ENCODE peak calls at places on chromosome 2, in six cellular contexts. Z, P, H, K, G and A are unnamed samples.
A peak's percentile ranks its signal among the peaks of the same experiment; 100 is the strongest.

GRCh38 chr2:67879586-67880290 is 183.1 kb downstream of the C1D start:
- DNase-seq in G (no peak), Z (no peak), K (no peak), P (no peak), H (no peak), A (no peak)

GRCh38 chr2:22359020-22359672 is 1025.8 kb upstream of the KLHL29 start:
- DNase-seq in H (no peak), K (no peak), Z (no peak), G (no peak), P (no peak), A (no peak)

GRCh38 chr2:53583583-53583982 is 184.0 kb upstream of the CHAC2 start:
- DNase-seq in G (no peak), Z (no peak), P (no peak), K (peak; percentile 50), H (no peak), A (no peak)

GRCh38 chr2:237935740-237936452 is 30.9 kb upstream of the UBE2F start:
- DNase-seq in H (peak; percentile 26), Z (no peak), K (no peak), G (no peak), P (no peak), A (no peak)

GRCh38 chr2:219104107-219105050 is 43.7 kb upstream of the IHH start:
- DNase-seq in G (no peak), P (no peak), K (peak; percentile 66), Z (peak; percentile 31), H (peak; percentile 33), A (peak; percentile 18)

GRCh38 chr2:231998046-231998445 is 36.5 kb downstream of the DIS3L2 start:
- DNase-seq in K (no peak), Z (no peak), G (no peak), H (no peak), P (no peak), A (no peak)

GRCh38 chr2:152352616-152353015 is 17.6 kb downstream of the FMNL2 start:
- DNase-seq in G (no peak), Z (no peak), P (no peak), H (no peak), K (no peak), A (no peak)

GRCh38 chr2:106147159-106147558 is 46.9 kb downstream of the UXS1 start:
- DNase-seq in G (no peak), Z (no peak), H (no peak), P (no peak), K (peak; percentile 44), A (no peak)

GRCh38 chr2:106343274-106343673 is 124.9 kb downstream of the RGPD3 start:
- DNase-seq in P (no peak), G (no peak), Z (no peak), H (no peak), K (no peak), A (no peak)

GRCh38 chr2:174219321-174219720 is 29.0 kb downstream of the OLA1 start:
- DNase-seq in K (no peak), Z (no peak), P (no peak), G (no peak), H (no peak), A (no peak)

GRCh38 chr2:127194447-127194846 is 25.7 kb downstream of the CYP27C1 start:
- DNase-seq in H (no peak), K (no peak), Z (no peak), G (no peak), P (no peak), A (no peak)

GRCh38 chr2:191262436-191262835 is 17.2 kb downstream of the MYO1B start:
- DNase-seq in P (no peak), H (no peak), G (no peak), K (no peak), Z (no peak), A (no peak)

GRCh38 chr2:95024306-95024880 is 1.1 kb upstream of the MAL start:
- DNase-seq in P (no peak), H (no peak), G (no peak), Z (no peak), K (no peak), A (no peak)

GRCh38 chr2:86185517-86186212 is 9.6 kb downstream of the IMMT start:
- DNase-seq in K (no peak), H (no peak), P (no peak), Z (no peak), G (no peak), A (no peak)

GRCh38 chr2:46997884-46998283 is 82.3 kb upstream of the MCFD2 start:
- DNase-seq in H (no peak), Z (no peak), P (no peak), G (no peak), K (no peak), A (no peak)

GRCh38 chr2:187988348-187988747 is 303.3 kb upstream of the GULP1 start:
- DNase-seq in G (no peak), H (no peak), P (no peak), Z (no peak), K (no peak), A (no peak)

GRCh38 chr2:9463698-9464034 is 10.7 kb upstream of the IAH1 start:
- DNase-seq in K (no peak), P (no peak), G (no peak), Z (no peak), H (no peak), A (no peak)

GRCh38 chr2:230068658-230069080 is at the start of gene SLC16A14:
- DNase-seq in G (no peak), K (no peak), P (peak; percentile 7), Z (no peak), H (peak; percentile 63), A (peak; percentile 13)

GRCh38 chr2:207635468-207636200 is 10.4 kb upstream of the METTL21A start:
- DNase-seq in K (no peak), H (no peak), G (no peak), Z (no peak), P (no peak), A (no peak)

GRCh38 chr2:188607501-188607900 is 315.8 kb downstream of the GULP1 start:
- DNase-seq in K (no peak), P (no peak), G (no peak), H (no peak), Z (peak; percentile 5), A (no peak)

GRCh38 chr2:42510191-42510929 is 16.6 kb upstream of the KCNG3 start:
- DNase-seq in Z (no peak), P (no peak), G (no peak), K (no peak), H (no peak), A (no peak)

GRCh38 chr2:32748158-32748557 is 120.3 kb downstream of the TTC27 start:
- DNase-seq in H (no peak), K (no peak), P (no peak), Z (no peak), G (no peak), A (no peak)

GRCh38 chr2:149573760-149574159 is 13.8 kb downstream of the MMADHC start:
- DNase-seq in H (no peak), G (no peak), Z (no peak), P (no peak), K (no peak), A (no peak)

GRCh38 chr2:96093528-96093927 is 22.8 kb downstream of the ADRA2B start:
- DNase-seq in G (no peak), H (no peak), K (no peak), Z (no peak), P (no peak), A (no peak)

GRCh38 chr2:197081294-197081693 is 154.8 kb upstream of the PGAP1 start:
- DNase-seq in Z (no peak), H (no peak), G (no peak), P (no peak), K (no peak), A (no peak)

GRCh38 chr2:197079832-197080555 is 153.5 kb upstream of the PGAP1 start:
- DNase-seq in G (no peak), K (no peak), H (no peak), P (no peak), Z (no peak), A (no peak)

GRCh38 chr2:197079414-197079813 is 152.9 kb upstream of the PGAP1 start:
- DNase-seq in Z (no peak), G (no peak), H (no peak), P (no peak), K (no peak), A (no peak)

GRCh38 chr2:197078535-197078934 is 152.0 kb upstream of the PGAP1 start:
- DNase-seq in Z (no peak), G (no peak), P (no peak), H (no peak), K (no peak), A (no peak)

DNA sequence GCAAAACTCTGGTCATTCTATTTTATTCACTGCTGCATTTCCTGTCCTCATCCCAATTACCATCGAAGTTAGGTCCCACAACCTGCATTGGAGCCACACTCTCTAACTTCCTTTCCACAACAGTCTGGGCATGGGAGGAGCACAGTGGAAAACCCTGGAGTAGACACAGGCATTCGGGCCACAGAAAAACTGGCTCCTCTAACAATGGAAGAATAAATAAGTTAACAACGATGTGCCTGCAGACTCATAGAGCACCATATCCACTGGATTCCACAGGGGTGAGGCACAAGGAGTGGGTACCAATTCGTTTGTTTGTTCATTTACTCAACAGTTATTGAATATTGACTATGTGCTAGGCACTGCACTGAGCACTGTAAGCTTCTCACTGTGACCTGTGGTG is 154.1 kb upstream of the PGAP1 start:
- DNase-seq in P (no peak), H (no peak), Z (no peak), G (no peak), K (no peak), A (no peak)
- TF ChIP-seq ZNF274 in P (no peak), H (no peak), Z (no peak), G (no peak), K (no peak), A (no peak)

DNA sequence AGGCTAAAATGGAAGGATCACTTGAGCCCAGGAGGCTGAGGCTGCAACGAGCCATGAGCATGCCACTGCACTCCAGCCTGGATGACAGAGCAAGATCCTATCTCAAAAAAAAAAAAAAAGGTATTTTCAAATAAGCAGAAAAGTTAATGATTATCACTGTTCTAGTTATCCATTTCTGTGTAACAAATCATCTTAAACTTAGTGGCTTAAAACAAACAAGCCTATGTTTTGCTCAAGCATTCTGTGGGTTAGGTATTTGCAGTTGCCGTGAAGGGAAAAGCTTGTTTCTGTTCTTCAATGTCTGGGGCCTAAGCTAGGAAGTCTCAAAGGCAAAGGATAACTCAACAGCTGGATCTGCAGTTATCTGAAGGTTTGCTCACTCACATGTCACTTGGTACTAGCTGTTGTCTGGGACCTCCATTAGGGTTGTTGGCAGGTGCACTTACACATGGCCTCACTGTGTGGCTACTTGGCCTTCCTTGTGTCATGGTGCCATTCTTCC is 14.1 kb downstream of the MFF start:
- DNase-seq in H (no peak), K (peak; percentile 80), G (no peak), P (no peak), Z (no peak), A (no peak)
- TF ChIP-seq YY1 in H (no peak), K (no peak), G (no peak), P (no peak), Z (no peak), A (no peak)

DNA sequence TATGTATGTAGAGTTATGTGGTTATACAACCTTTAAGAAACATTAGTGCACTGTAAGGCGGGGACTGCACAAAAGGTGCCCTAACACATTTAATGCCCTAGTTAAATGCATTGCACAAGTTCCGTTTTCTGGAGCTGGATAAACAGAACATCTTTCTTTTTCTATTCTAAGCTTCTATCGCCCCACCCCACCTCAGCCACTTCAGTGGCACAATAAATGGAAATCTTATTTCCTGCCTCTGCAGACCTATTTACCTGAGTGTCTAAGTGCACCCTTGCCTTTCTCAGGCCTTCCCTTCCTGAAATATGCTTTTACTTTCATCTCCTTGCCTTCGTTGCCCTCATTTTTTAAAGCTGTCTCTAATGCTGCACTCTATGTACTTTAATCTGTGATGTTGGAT is 123.5 kb downstream of the TANC1 start:
- DNase-seq in P (peak; percentile 21), K (no peak), Z (no peak), G (no peak), H (no peak), A (no peak)
- H3K4me1 ChIP-seq in P (peaks cover 16% of the 10 kb centered on the region), K (peaks cover 1% of the 10 kb centered on the region), Z (no peaks in the 10 kb centered on the region), G (no peaks in the 10 kb centered on the region), H (peaks cover 5% of the 10 kb centered on the region), A (no peaks in the 10 kb centered on the region)

GRCh38 chr2:17878222-17879136 is at the start of gene KCNS3:
- DNase-seq in K (no peak), P (no peak), Z (peak; percentile 87), G (peak; percentile 75), H (no peak), A (peak; percentile 25)
- TF ChIP-seq ZNF274 in K (no peak), P (no peak), Z (no peak), G (no peak), H (no peak), A (no peak)